ENCODE peak calls at places on chromosomes 3 and 15, in ten cellular contexts. I is GM04504; K is thoracic aorta; T is CD8-positive, alpha-beta memory T cell; Y is heart left ventricle; A is SK-N-SH; M is activated T-cell treated with anti-CD3 and anti-CD28 coated beads, Interleukin-2, amount 50 U/mL, for 72 hours; L is hypothalamus; H is naive thymus-derived CD4-positive, alpha-beta T cell; J is AML-193. U is an unnamed sample.

GRCh38 chr3:4986611-4987373 is 7.6 kb downstream of the BHLHE40 start:
- DNase-seq in A (peak), J (peak), H (peak), M (peak), Y (peak), I (peak), L (peak), K (peak), T (peak), U (peak)

GRCh38 chr3:43249405-43249804 is 36.9 kb upstream of the SNRK start:
- DNase-seq in K (no peak), M (no peak), Y (no peak), J (no peak), A (no peak), T (no peak), I (no peak), H (no peak), L (no peak), U (no peak)

GRCh38 chr3:126361211-126361610 is 4.0 kb upstream of the KLF15 start:
- DNase-seq in J (no peak), L (no peak), K (no peak), Y (no peak), T (no peak), I (no peak), M (no peak), A (no peak), H (no peak), U (no peak)

GRCh38 chr3:1703169-1703568 is 395.5 kb upstream of the CNTN4 start:
- DNase-seq in A (no peak), J (no peak), H (no peak), M (no peak), Y (no peak), L (no peak), K (no peak), I (no peak), T (no peak), U (no peak)

GRCh38 chr15:51796777-51797474 is 32.5 kb upstream of the TMOD3 start:
- DNase-seq in T (no peak), Y (no peak), L (no peak), A (no peak), J (no peak), M (no peak), I (no peak), H (no peak), K (no peak), U (no peak)

GRCh38 chr3:172148269-172148668 is 108.9 kb downstream of the FNDC3B start:
- DNase-seq in L (no peak), K (no peak), M (no peak), I (no peak), A (no peak), H (no peak), T (no peak), J (no peak), Y (no peak), U (no peak)

GRCh38 chr3:65033577-65033976 is 345.8 kb upstream of the ADAMTS9 start:
- DNase-seq in J (no peak), L (no peak), Y (no peak), A (no peak), K (no peak), H (no peak), M (no peak), I (no peak), T (no peak), U (no peak)

GRCh38 chr15:35626531-35626930 is 80.6 kb upstream of the DPH6 start:
- DNase-seq in Y (no peak), H (no peak), A (peak), K (no peak), L (no peak), T (no peak), J (no peak), M (no peak), I (no peak), U (no peak)

GRCh38 chr15:76330281-76330680 is 6.3 kb upstream of the ISL2 start:
- DNase-seq in Y (peak), I (no peak), L (no peak), A (peak), K (no peak), M (no peak), H (no peak), J (no peak), T (no peak), U (no peak)

GRCh38 chr3:186965141-186965879 is 35.0 kb downstream of the ST6GAL1 start:
- DNase-seq in H (no peak), I (no peak), Y (no peak), K (no peak), A (no peak), J (no peak), L (no peak), M (no peak), T (no peak), U (peak)

GRCh38 chr3:37668831-37669610 is 192.7 kb upstream of the CTDSPL start:
- DNase-seq in M (no peak), A (peak), Y (peak), H (no peak), I (no peak), T (no peak), L (no peak), K (no peak), J (no peak), U (no peak)

GRCh38 chr3:73037369-73037699 is 24.1 kb upstream of the EBLN2 start:
- DNase-seq in K (no peak), J (no peak), I (no peak), T (no peak), H (no peak), M (no peak), A (no peak), L (no peak), Y (no peak), U (no peak)

GRCh38 chr3:183560607-183561006 is 5.1 kb upstream of the KLHL6 start:
- DNase-seq in M (no peak), A (no peak), H (peak), L (no peak), J (peak), I (no peak), Y (no peak), T (no peak), K (no peak), U (peak)

GRCh38 chr3:134817297-134817696 is 22.2 kb downstream of the EPHB1 start:
- DNase-seq in T (no peak), J (no peak), A (no peak), I (no peak), H (no peak), L (no peak), M (no peak), K (no peak), Y (no peak), U (no peak)

GRCh38 chr3:16548721-16549120 is 35.2 kb upstream of the RFTN1 start:
- DNase-seq in K (no peak), Y (no peak), I (peak), M (no peak), A (no peak), H (no peak), J (no peak), T (no peak), L (no peak), U (no peak)

GRCh38 chr3:190877925-190878324 is 15.4 kb upstream of the GMNC start:
- DNase-seq in Y (no peak), H (no peak), M (peak), L (no peak), T (no peak), I (no peak), J (no peak), A (peak), K (no peak), U (peak)

GRCh38 chr3:107361633-107362032 is 15.6 kb upstream of the CCDC54 start:
- DNase-seq in J (no peak), I (no peak), L (no peak), A (no peak), K (no peak), Y (no peak), T (no peak), H (no peak), M (no peak), U (no peak)

GRCh38 chr15:80527406-80527805 is 123.2 kb downstream of the ARNT2 start:
- DNase-seq in K (no peak), L (no peak), Y (no peak), I (no peak), T (no peak), M (no peak), J (no peak), A (no peak), H (no peak), U (no peak)

GRCh38 chr3:80870476-80871041 is 890.9 kb downstream of the GBE1 start:
- DNase-seq in K (no peak), A (no peak), L (no peak), J (no peak), Y (no peak), T (no peak), I (no peak), M (no peak), H (no peak), U (no peak)

GRCh38 chr15:74893627-74894026 is 3.8 kb downstream of the MPI start:
- DNase-seq in A (no peak), J (no peak), T (no peak), L (no peak), K (no peak), M (peak), I (no peak), H (peak), Y (no peak), U (peak)

GRCh38 chr15:25859838-25860645 is 3.1 kb downstream of the ATP10A start:
- DNase-seq in A (no peak), L (no peak), M (peak), T (no peak), I (no peak), H (peak), J (no peak), K (no peak), Y (no peak), U (peak)